ENCODE peak calls at places on chromosomes 16 and 17, in four cellular contexts. I, O, E and M are unnamed samples.

GRCh38 chr17:49383048-49383447 is 21.0 kb upstream of the ZNF652 start:
- DNase-seq in I (no peak), O (no peak), E (no peak), M (no peak)

GRCh38 chr17:44203731-44204452 is 4.2 kb upstream of the ATXN7L3 start:
- DNase-seq in O (no peak), I (peak; percentile 64), E (peak; percentile 88), M (peak; percentile 27)

GRCh38 chr16:47826070-47826469 is 329.7 kb downstream of the ABCC12 start:
- DNase-seq in O (no peak), I (no peak), E (no peak), M (no peak)

GRCh38 chr17:43517161-43517560 is 29.0 kb downstream of the ETV4 start:
- DNase-seq in I (no peak), E (no peak), O (no peak), M (no peak)

GRCh38 chr16:51146256-51146924 is 4.7 kb downstream of the SALL1 start:
- DNase-seq in I (no peak), E (no peak), O (no peak), M (peak; percentile 9)

GRCh38 chr17:33464669-33465275 is 171.7 kb upstream of the ASIC2 start:
- DNase-seq in O (no peak), E (no peak), I (no peak), M (no peak)

GRCh38 chr16:70553175-70553574 is 29.6 kb downstream of the SF3B3 start:
- DNase-seq in I (no peak), O (no peak), E (no peak), M (no peak)

GRCh38 chr16:14181371-14182050 is 110.4 kb downstream of the MRTFB start:
- DNase-seq in I (no peak), O (no peak), E (peak; percentile 35), M (no peak)

GRCh38 chr17:51510940-51511339 is 250.6 kb downstream of the UTP18 start:
- DNase-seq in I (no peak), E (no peak), O (no peak), M (no peak)

GRCh38 chr16:72961115-72961832 is 86.7 kb downstream of the ZFHX3 start:
- DNase-seq in I (no peak), O (no peak), E (no peak), M (peak; percentile 89)

GRCh38 chr16:87012954-87013938 is 303.9 kb downstream of the C16orf95 start:
- DNase-seq in O (no peak), E (no peak), I (no peak), M (no peak)

GRCh38 chr17:55089955-55090573 is 121.5 kb downstream of the STXBP4 start:
- DNase-seq in O (peak; percentile 40), E (no peak), I (peak; percentile 7), M (peak; percentile 16)

GRCh38 chr17:18235743-18236256 is 10.4 kb downstream of the LLGL1 start:
- DNase-seq in O (no peak), E (no peak), I (no peak), M (no peak)

GRCh38 chr16:24996731-24997130 is 18.4 kb downstream of the ARHGAP17 start:
- DNase-seq in I (no peak), E (no peak), O (no peak), M (no peak)

GRCh38 chr17:72342582-72343527 is 222.0 kb downstream of the SOX9 start:
- DNase-seq in E (no peak), I (peak; percentile 58), O (no peak), M (no peak)